ENCODE peak calls at places on chromosomes 16 and 17, in six cellular contexts. G, U, Y, B, O and N are unnamed samples.

GRCh38 chr17:5425826-5426225 is 5.8 kb downstream of the RPAIN start:
- DNase-seq in G (no peak), U (no peak), Y (no peak), B (no peak), O (no peak), N (no peak)

GRCh38 chr17:54982399-54982798 is 13.8 kb downstream of the STXBP4 start:
- DNase-seq in G (no peak), U (no peak), Y (peak), B (no peak), O (peak), N (no peak)

GRCh38 chr17:75059369-75060345 is 12.6 kb downstream of the KCTD2 start:
- DNase-seq in G (no peak), U (peak), Y (peak), B (peak), O (peak), N (peak)

GRCh38 chr17:79843917-79844815 is 4.9 kb upstream of the CBX4 start:
- DNase-seq in G (no peak), U (peak), Y (no peak), B (peak), O (peak), N (no peak)

GRCh38 chr17:58455491-58455890 is 32.7 kb downstream of the HSF5 start:
- DNase-seq in G (no peak), U (no peak), Y (no peak), B (no peak), O (no peak), N (no peak)

GRCh38 chr17:67759355-67760171 is 41.8 kb downstream of the NOL11 start:
- DNase-seq in G (no peak), U (no peak), Y (peak), B (no peak), O (no peak), N (no peak)

GRCh38 chr16:20740007-20740883 is 1.4 kb downstream of the THUMPD1 start:
- DNase-seq in G (no peak), U (peak), Y (peak), B (no peak), O (peak), N (peak)

GRCh38 chr17:19247423-19247822 is 10.3 kb downstream of the EPN2 start:
- DNase-seq in G (no peak), U (no peak), Y (no peak), B (peak), O (no peak), N (no peak)

GRCh38 chr17:39063681-39064069 is 87.8 kb downstream of the PLXDC1 start:
- DNase-seq in G (no peak), U (no peak), Y (no peak), B (no peak), O (no peak), N (no peak)

GRCh38 chr16:48504216-48504615 is 105.8 kb downstream of the N4BP1 start:
- DNase-seq in G (no peak), U (no peak), Y (no peak), B (no peak), O (no peak), N (no peak)

GRCh38 chr16:57134982-57135381 is 42.6 kb downstream of the CPNE2 start:
- DNase-seq in G (no peak), U (no peak), Y (no peak), B (no peak), O (no peak), N (peak)

GRCh38 chr16:75761111-75761510 is 34.8 kb upstream of the CPHXL start:
- DNase-seq in G (no peak), U (no peak), Y (peak), B (no peak), O (peak), N (peak)

GRCh38 chr17:17511971-17512858 is 16.0 kb upstream of the RASD1 start:
- DNase-seq in G (no peak), U (peak), Y (peak), B (no peak), O (peak), N (no peak)

GRCh38 chr17:38877130-38877851 is 7.4 kb downstream of the LASP1 start:
- DNase-seq in G (no peak), U (no peak), Y (no peak), B (peak), O (no peak), N (no peak)

GRCh38 chr17:2634361-2634960 is 41.0 kb downstream of the PAFAH1B1 start:
- DNase-seq in G (no peak), U (peak), Y (peak), B (no peak), O (peak), N (no peak)

GRCh38 chr17:78661092-78661770 is 84.0 kb upstream of the DNAH17 start:
- DNase-seq in G (no peak), U (peak), Y (peak), B (no peak), O (no peak), N (no peak)

GRCh38 chr17:7720125-7720524 is 2.6 kb downstream of the DNAH2 start:
- DNase-seq in G (no peak), U (no peak), Y (no peak), B (no peak), O (no peak), N (no peak)

GRCh38 chr16:2194852-2195315 is 1.5 kb downstream of the CASKIN1 start:
- DNase-seq in G (no peak), U (peak), Y (peak), B (peak), O (peak), N (peak)

GRCh38 chr16:66899945-66900688 is 18.6 kb downstream of the CDH16 start:
- DNase-seq in G (no peak), U (peak), Y (peak), B (peak), O (peak), N (no peak)

GRCh38 chr17:44122825-44123355 is 551 bp downstream of the HDAC5 start:
- DNase-seq in G (no peak), U (no peak), Y (no peak), B (peak), O (no peak), N (peak)

GRCh38 chr16:24005577-24005976 is 169.8 kb downstream of the PRKCB start:
- DNase-seq in G (no peak), U (no peak), Y (no peak), B (no peak), O (no peak), N (no peak)

GRCh38 chr16:81616321-81617020 is 162.6 kb upstream of the PLCG2 start:
- DNase-seq in G (peak), U (no peak), Y (peak), B (peak), O (peak), N (peak)

GRCh38 chr17:2122641-2123302 is 67.9 kb downstream of the HIC1 start:
- DNase-seq in G (no peak), U (no peak), Y (peak), B (peak), O (peak), N (no peak)

GRCh38 chr16:87836844-87837581 is 32.3 kb downstream of the SLC7A5 start:
- DNase-seq in G (no peak), U (no peak), Y (no peak), B (no peak), O (peak), N (no peak)

GRCh38 chr16:14202697-14203096 is 131.6 kb downstream of the MRTFB start:
- DNase-seq in G (no peak), U (peak), Y (no peak), B (peak), O (peak), N (no peak)

GRCh38 chr16:17374668-17375255 is 96.0 kb downstream of the XYLT1 start:
- DNase-seq in G (no peak), U (no peak), Y (no peak), B (no peak), O (no peak), N (no peak)

GRCh38 chr16:85556456-85557082 is 56.6 kb upstream of the GSE1 start:
- DNase-seq in G (no peak), U (peak), Y (no peak), B (peak), O (no peak), N (peak)

GRCh38 chr17:81910840-81911276 is 341 bp downstream of the PCYT2 start:
- DNase-seq in G (no peak), U (peak), Y (no peak), B (no peak), O (no peak), N (no peak)

GRCh38 chr17:7022791-7023571 is at the start of gene BCL6B:
- DNase-seq in G (no peak), U (no peak), Y (no peak), B (peak), O (peak), N (no peak)

GRCh38 chr17:63190821-63191220 is 224.8 kb downstream of the TANC2 start:
- DNase-seq in G (no peak), U (no peak), Y (no peak), B (no peak), O (no peak), N (no peak)

GRCh38 chr16:57755726-57756423 is 20.3 kb downstream of the KATNB1 start:
- DNase-seq in G (no peak), U (no peak), Y (no peak), B (no peak), O (no peak), N (no peak)